ENCODE peak calls at places on chromosomes 16 and 17, in four cellular contexts. One of them, this sample, is unnamed.

GRCh38 chr17:47875586-47875985 is 20.4 kb upstream of the SP2 start:
- DNase-seq in heart right ventricle: no peak
- DNase-seq in A549: no peak
- DNase-seq in glutamatergic neuron: no peak
- DNase-seq in this sample: no peak

GRCh38 chr17:31339906-31340661 is 18.7 kb upstream of the EVI2A start:
- DNase-seq in heart right ventricle: no peak
- DNase-seq in A549: no peak
- DNase-seq in glutamatergic neuron: no peak
- DNase-seq in this sample: no peak

GRCh38 chr17:58710948-58711552 is 18.6 kb downstream of the RAD51C start:
- DNase-seq in glutamatergic neuron: no peak
- DNase-seq in A549: peak
- DNase-seq in heart right ventricle: peak
- DNase-seq in this sample: no peak

GRCh38 chr16:72172105-72173034 is at the start of gene PMFBP1:
- DNase-seq in A549: peak
- DNase-seq in heart right ventricle: peak
- DNase-seq in glutamatergic neuron: no peak
- DNase-seq in this sample: peak

GRCh38 chr17:31653710-31654109 is 205.3 kb downstream of the COPRS start:
- DNase-seq in A549: no peak
- DNase-seq in heart right ventricle: no peak
- DNase-seq in glutamatergic neuron: no peak
- DNase-seq in this sample: no peak

GRCh38 chr17:79011451-79012147 is 2.0 kb upstream of the CANT1 start:
- DNase-seq in A549: no peak
- DNase-seq in glutamatergic neuron: no peak
- DNase-seq in heart right ventricle: no peak
- DNase-seq in this sample: no peak

GRCh38 chr16:46762583-46762982 is 14.4 kb upstream of the MYLK3 start:
- DNase-seq in glutamatergic neuron: no peak
- DNase-seq in A549: no peak
- DNase-seq in heart right ventricle: no peak
- DNase-seq in this sample: no peak

GRCh38 chr17:63275968-63276349 is 170.1 kb downstream of the CYB561 start:
- DNase-seq in A549: no peak
- DNase-seq in heart right ventricle: no peak
- DNase-seq in glutamatergic neuron: no peak
- DNase-seq in this sample: no peak

GRCh38 chr17:3796822-3797170 is 4.2 kb downstream of the ITGAE start:
- DNase-seq in A549: no peak
- DNase-seq in glutamatergic neuron: no peak
- DNase-seq in heart right ventricle: no peak
- DNase-seq in this sample: no peak

GRCh38 chr17:72579990-72580320 is 459.1 kb downstream of the SOX9 start:
- DNase-seq in glutamatergic neuron: no peak
- DNase-seq in A549: no peak
- DNase-seq in heart right ventricle: no peak
- DNase-seq in this sample: no peak

GRCh38 chr16:49093939-49094338 is 187.7 kb downstream of the CBLN1 start:
- DNase-seq in heart right ventricle: no peak
- DNase-seq in A549: no peak
- DNase-seq in glutamatergic neuron: no peak
- DNase-seq in this sample: no peak

GRCh38 chr17:49063652-49064051 is 66.5 kb downstream of the IGF2BP1 start:
- DNase-seq in glutamatergic neuron: no peak
- DNase-seq in A549: no peak
- DNase-seq in heart right ventricle: no peak
- DNase-seq in this sample: no peak

GRCh38 chr16:78882751-78883150 is 717.8 kb downstream of the MAF start:
- DNase-seq in A549: no peak
- DNase-seq in glutamatergic neuron: no peak
- DNase-seq in heart right ventricle: no peak
- DNase-seq in this sample: no peak

DNA sequence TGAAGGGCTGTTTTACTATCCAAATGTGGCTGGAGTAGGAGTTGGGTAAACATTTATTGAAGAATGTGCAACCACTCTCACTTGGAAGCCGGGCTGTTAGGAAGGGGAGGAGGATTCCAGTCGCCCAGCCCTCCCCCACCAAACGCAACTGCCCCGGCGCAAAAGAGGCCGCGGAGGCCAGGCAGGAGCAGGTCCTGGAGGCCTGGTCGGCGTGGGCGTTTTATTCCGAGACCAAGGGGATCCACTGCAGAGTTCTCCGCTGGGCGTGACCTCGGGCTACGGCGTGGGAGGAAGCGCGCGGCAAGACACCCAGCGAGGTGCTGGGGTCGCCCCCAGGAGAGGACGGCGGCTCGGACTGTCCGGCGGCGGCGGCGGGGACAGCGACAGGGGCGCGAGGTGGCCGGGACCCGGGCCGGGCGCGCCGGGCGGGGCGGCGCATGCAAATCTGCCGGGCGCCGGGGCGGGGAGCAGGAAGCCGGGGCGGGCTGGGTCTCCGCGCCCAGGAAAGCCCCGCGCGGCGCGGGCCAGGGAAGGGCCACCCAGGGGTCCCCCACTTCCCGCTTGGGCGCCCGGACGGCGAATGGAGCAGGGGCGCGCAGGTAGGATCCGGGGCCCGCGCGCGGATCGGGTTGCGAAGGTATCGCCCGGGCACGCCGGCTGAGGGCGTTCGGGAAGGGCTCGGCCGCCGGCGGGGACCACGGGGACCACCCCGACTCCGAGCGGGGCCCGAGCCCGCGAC is at the start of gene IL4R:
- DNase-seq in A549: peak
- DNase-seq in glutamatergic neuron: peak
- DNase-seq in heart right ventricle: peak
- DNase-seq in this sample: peak
- TF ChIP-seq CTCF in A549: no peak
- TF ChIP-seq CTCF in glutamatergic neuron: no peak
- TF ChIP-seq CTCF in heart right ventricle: no peak
- TF ChIP-seq CTCF in this sample: no peak

GRCh38 chr17:66967867-66968543 is 3.5 kb downstream of the CACNG4 start:
- DNase-seq in glutamatergic neuron: no peak
- DNase-seq in heart right ventricle: no peak
- DNase-seq in A549: no peak
- DNase-seq in this sample: no peak
- TF ChIP-seq CTCF in glutamatergic neuron: no peak
- TF ChIP-seq CTCF in heart right ventricle: no peak
- TF ChIP-seq CTCF in A549: no peak
- TF ChIP-seq CTCF in this sample: no peak

DNA sequence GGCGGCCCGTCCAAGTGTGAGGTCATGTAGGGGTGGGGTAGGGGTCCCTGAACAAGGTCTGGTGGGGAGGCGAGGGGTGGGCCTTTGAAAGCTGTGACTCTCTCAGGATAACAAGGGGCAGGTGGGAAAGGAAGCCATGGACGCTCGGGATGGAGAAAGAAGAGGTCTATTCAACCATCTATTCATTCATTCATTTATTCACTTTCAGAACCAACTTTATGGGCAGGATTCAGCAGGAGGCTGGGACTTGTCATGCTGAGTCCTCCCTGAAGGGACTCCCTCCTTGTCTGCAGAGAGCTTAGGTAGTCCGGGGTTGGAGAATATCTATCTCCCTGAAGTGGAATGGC is 8.6 kb upstream of the CD300A start:
- DNase-seq in heart right ventricle: no peak
- DNase-seq in glutamatergic neuron: no peak
- DNase-seq in A549: no peak
- DNase-seq in this sample: no peak
- TF ChIP-seq CTCF in heart right ventricle: no peak
- TF ChIP-seq CTCF in glutamatergic neuron: peak
- TF ChIP-seq CTCF in A549: peak
- TF ChIP-seq CTCF in this sample: peak

GRCh38 chr17:68431661-68432071 is 25.6 kb downstream of the WIPI1 start:
- DNase-seq in heart right ventricle: no peak
- DNase-seq in glutamatergic neuron: peak
- DNase-seq in A549: peak
- DNase-seq in this sample: no peak
- TF ChIP-seq CTCF in heart right ventricle: no peak
- TF ChIP-seq CTCF in glutamatergic neuron: peak
- TF ChIP-seq CTCF in A549: peak
- TF ChIP-seq CTCF in this sample: no peak

GRCh38 chr17:36149296-36149820 is 27.1 kb downstream of the TBC1D3B start:
- DNase-seq in heart right ventricle: no peak
- DNase-seq in A549: peak
- DNase-seq in glutamatergic neuron: no peak
- DNase-seq in this sample: peak
- TF ChIP-seq CTCF in heart right ventricle: no peak
- TF ChIP-seq CTCF in A549: no peak
- TF ChIP-seq CTCF in glutamatergic neuron: peak
- TF ChIP-seq CTCF in this sample: no peak

GRCh38 chr16:595942-596735 is 6.3 kb downstream of the RAB40C start:
- DNase-seq in A549: no peak
- DNase-seq in heart right ventricle: no peak
- DNase-seq in glutamatergic neuron: no peak
- DNase-seq in this sample: no peak

GRCh38 chr16:598823-599739 is 9.2 kb downstream of the RAB40C start:
- DNase-seq in A549: no peak
- DNase-seq in glutamatergic neuron: no peak
- DNase-seq in heart right ventricle: no peak
- DNase-seq in this sample: no peak

GRCh38 chr16:603221-603620 is 13.4 kb downstream of the RAB40C start:
- DNase-seq in A549: no peak
- DNase-seq in heart right ventricle: no peak
- DNase-seq in glutamatergic neuron: no peak
- DNase-seq in this sample: no peak

GRCh38 chr16:596736-597060 is 6.8 kb downstream of the RAB40C start:
- DNase-seq in A549: no peak
- DNase-seq in glutamatergic neuron: no peak
- DNase-seq in heart right ventricle: no peak
- DNase-seq in this sample: no peak

GRCh38 chr16:600781-601180 is 10.9 kb downstream of the RAB40C start:
- DNase-seq in glutamatergic neuron: no peak
- DNase-seq in heart right ventricle: no peak
- DNase-seq in A549: no peak
- DNase-seq in this sample: no peak
- TF ChIP-seq CTCF in glutamatergic neuron: peak
- TF ChIP-seq CTCF in heart right ventricle: no peak
- TF ChIP-seq CTCF in A549: peak
- TF ChIP-seq CTCF in this sample: no peak